ENCODE peak calls at places on chromosomes 12 and 14, in nine cellular contexts. I, T, H, R, F, K, G, P and V are unnamed samples. For H3K4me1 and H3K9me3, the result is how much of the 10 kb centered on the place peaks cover.

GRCh38 chr14:92960706-92961566 is 38.0 kb downstream of the CHGA start:
- DNase-seq in I (no peak), T (no peak), H (no peak), R (no peak), F (no peak), K (no peak), G (no peak), P (peak), V (no peak)

GRCh38 chr12:62717636-62718035 is 217.3 kb downstream of the PPM1H start:
- DNase-seq in I (no peak), T (peak), H (no peak), R (no peak), F (no peak), K (no peak), G (no peak), P (no peak), V (no peak)

GRCh38 chr14:33120966-33121365 is 182.3 kb downstream of the NPAS3 start:
- DNase-seq in I (no peak), T (no peak), H (no peak), R (no peak), F (no peak), K (no peak), G (no peak), P (no peak), V (no peak)

GRCh38 chr12:2429032-2429431 is 365.7 kb upstream of the FKBP4 start:
- DNase-seq in I (no peak), T (no peak), H (no peak), R (no peak), F (no peak), K (no peak), G (no peak), P (no peak), V (no peak)

GRCh38 chr14:88554458-88555286 is at the start of gene PTPN21:
- DNase-seq in I (peak), T (peak), H (peak), R (no peak), F (peak), K (peak), G (no peak), P (peak), V (peak)

GRCh38 chr12:112347521-112347920 is 34.7 kb downstream of the HECTD4 start:
- DNase-seq in I (no peak), T (no peak), H (no peak), R (no peak), F (no peak), K (no peak), G (no peak), P (peak), V (no peak)

GRCh38 chr12:53950441-53950781 is 4.3 kb upstream of the HOXC12 start:
- DNase-seq in I (no peak), T (no peak), H (no peak), R (no peak), F (no peak), K (no peak), G (no peak), P (no peak), V (no peak)

GRCh38 chr12:26275313-26276257 is 80.2 kb downstream of the SSPN start:
- DNase-seq in I (no peak), T (no peak), H (no peak), R (no peak), F (no peak), K (no peak), G (no peak), P (no peak), V (no peak)

GRCh38 chr12:88108021-88108420 is 33.9 kb downstream of the CEP290 start:
- DNase-seq in I (no peak), T (no peak), H (no peak), R (no peak), F (no peak), K (no peak), G (no peak), P (peak), V (no peak)

GRCh38 chr14:96178674-96179321 is 25.8 kb upstream of the BDKRB2 start:
- DNase-seq in I (no peak), T (no peak), H (no peak), R (no peak), F (no peak), K (no peak), G (no peak), P (peak), V (no peak)

GRCh38 chr12:121637231-121637914 is 11.0 kb downstream of the ORAI1 start:
- DNase-seq in I (peak), T (no peak), H (peak), R (peak), F (peak), K (no peak), G (no peak), P (no peak), V (no peak)

GRCh38 chr14:104293851-104294627 is 155.7 kb downstream of the KIF26A start:
- DNase-seq in I (no peak), T (peak), H (peak), R (no peak), F (peak), K (no peak), G (no peak), P (no peak), V (no peak)

GRCh38 chr12:10562306-10562933 is 51.0 kb downstream of the MAGOHB start:
- DNase-seq in I (no peak), T (peak), H (peak), R (peak), F (no peak), K (peak), G (no peak), P (peak), V (peak)

GRCh38 chr12:47995976-47996375 is 8.3 kb downstream of the COL2A1 start:
- DNase-seq in I (no peak), T (no peak), H (no peak), R (no peak), F (no peak), K (no peak), G (no peak), P (peak), V (no peak)

GRCh38 chr12:87272846-87273245 is 756.4 kb downstream of the C12orf50 start:
- DNase-seq in I (no peak), T (no peak), H (no peak), R (no peak), F (no peak), K (no peak), G (no peak), P (no peak), V (no peak)

GRCh38 chr12:23057571-23057970 is 432.6 kb downstream of the ETNK1 start:
- DNase-seq in I (no peak), T (no peak), H (no peak), R (no peak), F (no peak), K (no peak), G (no peak), P (no peak), V (no peak)

DNA sequence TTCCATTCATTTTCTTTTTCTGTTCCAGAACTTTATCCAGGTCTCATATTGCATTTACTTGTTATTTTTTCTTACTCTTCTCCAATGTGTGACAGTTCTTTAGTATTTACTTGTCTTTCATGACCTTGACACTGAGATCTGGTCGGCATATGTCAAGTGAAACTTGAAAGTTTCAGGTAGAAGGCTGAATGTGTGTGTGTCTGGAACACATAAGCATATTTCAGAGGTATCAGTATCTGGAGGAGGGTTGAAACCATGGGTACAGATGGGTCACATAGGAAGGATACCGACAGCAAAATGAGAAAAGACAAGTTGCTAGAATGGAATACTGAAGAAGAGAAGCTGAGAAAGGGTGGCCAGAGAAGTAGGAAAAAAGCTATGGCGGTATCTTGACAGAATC is 22.5 kb upstream of the PTGDR start:
- DNase-seq in I (no peak), T (no peak), H (no peak), R (no peak), F (no peak), K (no peak), G (no peak), P (no peak), V (no peak)
- H3K4me1 ChIP-seq in I (under half), T (under half), H (under half), R (under half), F (under half), K (under half), G (under half), P (under half), V (under half)

DNA sequence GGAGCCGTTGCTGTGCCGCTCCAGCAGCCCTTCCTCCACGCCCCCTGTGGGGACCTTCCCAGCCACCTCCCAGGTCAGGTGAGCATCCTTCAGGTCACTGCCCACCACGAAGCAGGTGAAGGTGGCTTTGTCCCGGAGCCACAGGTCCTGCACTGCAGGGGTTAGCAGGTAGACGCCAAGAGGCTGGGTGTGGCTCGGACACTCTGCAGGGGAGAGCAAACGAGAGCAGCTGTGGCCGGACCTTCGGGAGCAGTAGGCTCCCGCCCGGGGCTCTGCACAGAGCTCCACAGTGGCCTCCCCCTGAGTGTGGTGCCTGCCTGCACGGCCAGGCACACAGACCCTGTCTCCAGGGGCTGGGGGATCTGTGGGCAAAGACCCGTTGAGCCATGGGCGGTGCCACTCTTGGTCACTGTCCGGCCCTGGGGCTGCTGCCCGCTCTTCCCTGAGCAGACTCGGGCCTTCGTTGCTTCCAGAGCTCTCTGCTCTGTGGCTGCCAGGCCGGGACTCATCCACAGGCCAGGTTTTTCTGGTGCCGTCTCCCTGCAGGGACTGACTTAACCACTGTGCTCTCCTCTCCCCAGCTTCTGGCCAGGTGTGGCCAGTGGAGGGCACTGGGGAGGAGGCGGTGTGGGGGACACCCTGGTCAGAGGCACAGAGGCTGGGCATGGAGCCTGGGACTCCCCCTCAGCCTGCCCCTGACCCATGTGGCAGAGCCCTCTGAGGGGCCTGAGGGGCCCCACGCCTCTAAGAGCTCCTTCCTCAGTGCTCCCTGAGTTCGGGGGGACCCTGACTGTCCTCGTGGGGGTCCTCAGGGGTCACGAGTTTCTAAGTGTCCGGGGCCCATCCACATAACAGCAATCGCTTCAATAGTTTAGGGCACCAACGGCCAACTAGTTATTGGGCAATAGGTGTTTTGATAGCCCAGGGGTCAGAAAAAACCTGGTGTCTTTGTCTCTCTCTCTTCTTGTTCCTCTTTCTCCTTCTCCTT is 314.9 kb downstream of the TMEM121 start:
- DNase-seq in I (no peak), T (no peak), H (no peak), R (no peak), F (peak), K (no peak), G (no peak), P (no peak), V (no peak)
- H3K9me3 ChIP-seq in I (under half), T (under half), H (under half), R (under half), F (under half), K (under half), G (half or more), P (half or more), V (under half)

GRCh38 chr12:69154585-69155363 is 84.6 kb upstream of the CPSF6 start:
- DNase-seq in I (peak), T (peak), H (peak), R (peak), F (peak), K (peak), G (peak), P (peak), V (peak)

GRCh38 chr12:69151254-69151751 is 88.1 kb upstream of the CPSF6 start:
- DNase-seq in I (no peak), T (no peak), H (peak), R (no peak), F (peak), K (no peak), G (no peak), P (no peak), V (no peak)

GRCh38 chr12:69161835-69162234 is 77.5 kb upstream of the CPSF6 start:
- DNase-seq in I (no peak), T (peak), H (no peak), R (peak), F (no peak), K (no peak), G (no peak), P (no peak), V (peak)

DNA sequence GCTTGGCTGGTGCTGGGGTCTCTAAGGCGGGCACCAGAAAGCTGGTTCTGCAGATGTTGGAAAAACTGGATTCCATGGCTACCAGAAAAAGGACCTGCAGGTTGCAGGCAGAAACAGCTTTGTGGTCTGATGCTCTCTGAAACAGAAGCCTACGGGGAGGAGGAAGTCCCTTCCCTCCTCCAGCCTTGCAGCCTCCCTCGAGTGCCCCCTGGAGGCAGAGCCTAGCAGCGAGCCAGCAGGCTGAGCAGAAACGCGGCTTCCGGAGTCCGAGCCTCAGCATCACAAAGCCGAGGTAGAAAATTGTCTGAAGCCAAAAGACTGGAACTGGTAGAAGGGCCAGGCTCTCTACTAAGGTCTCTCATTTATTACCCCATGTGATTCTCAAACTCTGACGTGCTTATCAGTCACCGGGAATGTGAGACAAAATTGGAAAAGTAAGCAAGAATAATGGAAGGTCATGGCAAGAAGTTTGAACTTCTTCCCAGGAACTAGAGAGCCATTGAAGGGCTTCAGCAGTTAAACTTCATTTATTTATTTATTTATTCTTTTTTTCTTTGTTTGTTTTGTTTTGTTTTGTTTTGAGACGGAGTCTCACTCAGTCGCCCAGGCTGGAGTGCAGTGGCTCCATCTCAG is 82.2 kb upstream of the CPSF6 start:
- DNase-seq in I (peak), T (peak), H (peak), R (peak), F (peak), K (peak), G (peak), P (peak), V (peak)
- H3K4me3 ChIP-seq in I (no peak), T (no peak), H (no peak), R (peak), F (no peak), K (no peak), G (no peak), P (no peak), V (no peak)

GRCh38 chr12:6186114-6186827 is 13.9 kb upstream of the CD9 start:
- DNase-seq in I (no peak), T (no peak), H (no peak), R (no peak), F (no peak), K (no peak), G (no peak), P (no peak), V (no peak)

GRCh38 chr12:6182279-6182898 is 17.8 kb upstream of the CD9 start:
- DNase-seq in I (peak), T (no peak), H (peak), R (no peak), F (peak), K (no peak), G (no peak), P (peak), V (no peak)

GRCh38 chr12:6181166-6181565 is 19.0 kb upstream of the CD9 start:
- DNase-seq in I (no peak), T (no peak), H (no peak), R (no peak), F (no peak), K (no peak), G (no peak), P (no peak), V (no peak)

GRCh38 chr12:6181583-6182278 is 18.5 kb upstream of the CD9 start:
- DNase-seq in I (no peak), T (no peak), H (no peak), R (no peak), F (peak), K (no peak), G (no peak), P (no peak), V (no peak)

DNA sequence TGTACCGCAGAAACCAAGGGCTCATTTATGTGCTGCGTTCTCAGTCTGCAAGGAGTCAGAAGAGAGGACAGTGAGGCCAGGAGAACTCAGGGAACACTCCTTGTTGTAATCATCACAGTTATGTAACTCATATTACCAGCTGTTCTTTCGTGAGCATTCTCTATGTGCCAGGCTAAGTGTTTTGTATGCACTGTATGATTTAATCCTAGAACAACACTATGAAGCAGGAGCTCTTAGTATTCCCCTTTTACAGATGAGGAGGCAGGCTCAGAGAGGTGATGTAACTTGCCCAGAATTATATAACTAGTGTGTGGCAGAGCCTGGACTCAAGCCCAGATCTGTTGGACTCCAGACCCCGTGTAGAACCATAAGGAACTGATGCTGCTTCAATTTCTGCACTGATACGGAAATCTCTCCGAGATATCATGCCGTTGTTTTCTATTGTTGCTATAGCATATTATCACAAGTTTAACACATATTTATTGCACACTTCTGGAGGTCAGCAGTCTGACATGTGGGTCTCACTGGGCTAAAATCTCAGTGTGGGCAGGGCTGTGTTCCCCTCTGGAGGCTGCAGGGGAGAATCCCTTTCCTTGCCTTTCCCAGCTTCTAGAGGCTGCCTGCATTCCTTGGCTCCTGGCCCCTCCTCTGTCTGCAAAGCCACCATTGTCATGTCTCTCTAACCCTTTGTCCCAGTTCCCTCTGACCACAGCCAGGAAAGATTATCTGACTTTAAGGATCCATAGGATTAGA is 16.3 kb upstream of the CD9 start:
- DNase-seq in I (no peak), T (no peak), H (peak), R (no peak), F (peak), K (no peak), G (no peak), P (peak), V (no peak)
- H3K4me1 ChIP-seq in I (under half), T (under half), H (under half), R (under half), F (under half), K (under half), G (under half), P (under half), V (under half)

DNA sequence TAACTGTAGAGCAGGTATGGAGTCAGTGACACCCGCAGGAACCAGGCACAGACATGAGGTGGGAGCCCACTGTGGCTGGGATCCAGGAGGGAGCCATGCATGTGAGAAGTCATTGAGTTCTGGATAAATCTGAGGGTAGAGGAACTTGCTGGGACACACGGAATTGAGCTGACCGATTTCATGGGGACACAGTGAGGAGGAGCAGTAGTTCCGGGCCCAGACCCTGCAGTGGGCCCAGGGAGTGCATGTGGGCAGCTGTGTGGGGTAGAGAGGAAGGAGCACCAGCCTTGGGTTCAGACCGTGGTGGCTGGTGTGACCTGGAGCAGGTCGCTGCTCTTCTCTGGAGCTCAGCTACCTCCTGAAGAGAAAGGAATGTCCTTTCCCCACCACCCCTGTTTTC is 8.4 kb downstream of the SERPINA3 start:
- DNase-seq in I (no peak), T (no peak), H (no peak), R (no peak), F (no peak), K (no peak), G (no peak), P (no peak), V (no peak)
- H3K9me3 ChIP-seq in I (under half), T (under half), H (under half), R (under half), F (under half), K (under half), G (under half), P (under half), V (under half)

DNA sequence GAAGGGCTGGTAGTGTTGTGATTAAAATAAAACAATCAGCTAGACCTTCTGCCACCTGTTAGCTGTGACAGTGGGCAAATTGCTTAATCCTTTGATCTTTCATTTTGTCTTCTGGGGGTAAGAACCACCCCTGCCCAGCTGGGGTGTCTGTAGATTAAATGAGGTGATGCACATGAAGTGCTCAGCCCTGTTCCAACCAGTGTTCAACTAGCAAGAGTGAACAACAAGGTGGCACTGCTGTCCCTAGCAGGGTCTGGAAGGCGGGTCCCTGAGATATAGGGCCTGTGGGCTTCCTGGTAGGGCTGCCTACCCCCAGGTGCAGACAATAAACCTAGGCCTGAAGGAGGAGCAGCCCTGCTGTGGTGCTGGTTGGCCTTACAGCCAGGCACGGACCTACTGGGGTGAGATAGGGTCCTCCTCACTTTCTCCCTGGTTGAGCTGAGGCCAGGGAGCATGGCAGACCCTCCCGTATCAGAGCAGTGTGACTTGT is 60.6 kb downstream of the ARL6IP4 start:
- DNase-seq in I (no peak), T (no peak), H (no peak), R (no peak), F (no peak), K (no peak), G (no peak), P (no peak), V (no peak)
- H3K4me3 ChIP-seq in I (no peak), T (no peak), H (no peak), R (no peak), F (no peak), K (no peak), G (no peak), P (no peak), V (no peak)